ENCODE peak calls at places on chromosome 10, in seven cellular contexts. Q, T, U, H, X, G and V are unnamed samples.

GRCh38 chr10:110260746-110261477 is 43.8 kb downstream of the SMNDC1 start:
- DNase-seq in Q (no peak), H (no peak), X (no peak), T (no peak), U (no peak), G (no peak), V (no peak)

GRCh38 chr10:113108180-113108835 is 158.3 kb downstream of the TCF7L2 start:
- DNase-seq in X (no peak), Q (no peak), G (peak; percentile 33), U (peak; percentile 47), T (peak; percentile 85), H (no peak), V (peak; percentile 54)

GRCh38 chr10:110992011-110992800 is 72.8 kb downstream of the SHOC2 start:
- DNase-seq in G (no peak), X (no peak), T (no peak), U (no peak), Q (no peak), H (no peak), V (no peak)

GRCh38 chr10:80195046-80195574 is 10.2 kb downstream of the ANXA11 start:
- DNase-seq in G (no peak), H (no peak), Q (no peak), T (no peak), X (no peak), U (no peak), V (no peak)

GRCh38 chr10:119494224-119495060 is 48.1 kb downstream of the RGS10 start:
- DNase-seq in X (no peak), H (no peak), Q (no peak), U (no peak), G (no peak), T (no peak), V (no peak)

GRCh38 chr10:125521721-125522680 is 161.0 kb downstream of the TEX36 start:
- DNase-seq in U (no peak), Q (no peak), T (no peak), H (no peak), X (no peak), G (no peak), V (peak; percentile 70)

GRCh38 chr10:79104264-79104954 is 35.6 kb downstream of the ZMIZ1 start:
- DNase-seq in G (no peak), T (peak; percentile 64), Q (peak; percentile 87), U (peak; percentile 87), X (peak; percentile 70), H (no peak), V (no peak)

GRCh38 chr10:97119058-97119832 is 66.5 kb downstream of the SLIT1 start:
- DNase-seq in U (peak; percentile 67), G (no peak), X (no peak), T (no peak), H (no peak), Q (no peak), V (no peak)

GRCh38 chr10:86295351-86295750 is 71.2 kb downstream of the GRID1 start:
- DNase-seq in T (no peak), U (no peak), H (no peak), Q (peak; percentile 24), X (peak; percentile 11), G (no peak), V (no peak)

GRCh38 chr10:122419890-122420623 is 34.4 kb upstream of the ARMS2 start:
- DNase-seq in U (no peak), H (no peak), G (no peak), Q (no peak), T (no peak), X (no peak), V (no peak)

GRCh38 chr10:97135464-97135863 is 50.3 kb downstream of the SLIT1 start:
- DNase-seq in X (no peak), G (no peak), H (no peak), U (peak; percentile 47), Q (no peak), T (no peak), V (no peak)

GRCh38 chr10:102802920-102803534 is 34.2 kb downstream of the CYP17A1 start:
- DNase-seq in X (peak; percentile 85), G (no peak), U (no peak), Q (peak; percentile 86), H (peak; percentile 29), T (no peak), V (no peak)

GRCh38 chr10:124611738-124612137 is 132.4 kb downstream of the FAM53B start:
- DNase-seq in G (no peak), H (peak; percentile 42), Q (no peak), U (no peak), T (no peak), X (no peak), V (no peak)

GRCh38 chr10:21432266-21432665 is 93.2 kb downstream of the SKIDA1 start:
- DNase-seq in G (no peak), T (no peak), Q (no peak), H (no peak), X (no peak), U (no peak), V (no peak)

GRCh38 chr10:586151-586550 is 103.3 kb downstream of the DIP2C start:
- DNase-seq in G (no peak), T (no peak), Q (no peak), H (no peak), X (no peak), U (no peak), V (no peak)

GRCh38 chr10:132297521-132297920 is 10.2 kb downstream of the STK32C start:
- DNase-seq in H (no peak), X (no peak), U (peak; percentile 43), G (no peak), T (peak; percentile 46), Q (peak; percentile 11), V (no peak)

GRCh38 chr10:112607506-112607905 is 160.5 kb downstream of the VTI1A start:
- DNase-seq in T (no peak), X (no peak), H (no peak), G (no peak), Q (no peak), U (no peak), V (no peak)

GRCh38 chr10:72720814-72721665 is 29.1 kb downstream of the MCU start:
- DNase-seq in U (no peak), X (no peak), G (no peak), T (no peak), Q (no peak), H (no peak), V (no peak)

GRCh38 chr10:73731588-73732375 is 12.4 kb upstream of the SEC24C start:
- DNase-seq in T (peak; percentile 80), U (peak; percentile 59), Q (no peak), G (no peak), X (no peak), H (no peak), V (no peak)

GRCh38 chr10:13671874-13672273 is 85.1 kb downstream of the PRPF18 start:
- DNase-seq in Q (no peak), U (no peak), X (no peak), G (no peak), H (no peak), T (no peak), V (no peak)
- H3K4me1 ChIP-seq in Q (no peaks in the 10 kb centered on the region), U (peaks cover 19% of the 10 kb centered on the region), X (no peaks in the 10 kb centered on the region), G (peaks cover 14% of the 10 kb centered on the region), H (no peaks in the 10 kb centered on the region), T (no peaks in the 10 kb centered on the region), V (no peaks in the 10 kb centered on the region)

DNA sequence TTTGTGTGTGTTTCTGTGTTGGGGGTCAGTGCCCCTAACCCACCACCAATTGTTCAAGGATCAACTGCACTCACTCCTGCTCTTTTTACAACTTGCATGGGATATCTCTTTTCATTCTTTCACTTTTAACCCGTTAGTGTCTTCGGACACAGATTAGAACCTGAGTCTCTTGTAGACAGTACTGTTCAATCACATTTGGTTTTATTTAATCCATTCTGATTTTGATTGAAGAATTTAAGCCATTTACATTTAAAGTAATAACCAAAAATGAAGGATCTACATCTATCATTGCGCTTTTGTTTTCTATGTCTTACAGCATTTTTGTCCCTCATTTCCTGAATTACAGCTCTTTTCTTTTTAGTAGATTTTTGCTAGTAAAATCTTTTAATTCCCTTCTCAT is 43.6 kb downstream of the ZNF248 start:
- DNase-seq in T (no peak), H (no peak), G (no peak), Q (no peak), X (no peak), U (no peak), V (no peak)
- TF ChIP-seq CTCF in T (no peak), H (no peak), G (no peak), Q (no peak), X (no peak), U (no peak), V (no peak)

DNA sequence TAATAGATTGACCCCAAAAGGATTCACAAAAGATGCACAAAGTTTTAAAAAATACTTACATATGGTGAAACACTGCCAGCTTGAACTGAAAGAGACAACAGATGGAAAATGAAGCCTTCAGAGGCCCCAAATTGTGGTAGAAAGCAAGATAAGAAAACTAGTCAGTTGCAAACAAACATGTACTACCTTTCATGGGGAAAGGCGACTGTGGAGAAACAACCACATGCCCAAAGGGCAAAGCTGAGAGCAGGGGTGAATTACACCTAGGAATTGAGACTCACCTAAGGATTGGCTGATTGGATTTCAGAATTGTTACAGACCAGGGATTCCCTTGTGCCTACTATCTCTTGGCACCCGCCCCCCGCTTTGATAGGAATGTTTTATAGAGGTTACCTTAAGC is 13.1 kb downstream of the EPC1 start:
- DNase-seq in X (no peak), G (no peak), Q (no peak), T (no peak), H (no peak), U (no peak), V (no peak)
- H3K4me3 ChIP-seq in X (no peak overlapping the region), G (no peak overlapping the region), Q (no peak overlapping the region), T (no peak overlapping the region), H (no peak overlapping the region), U (no peak overlapping the region), V (no peak overlapping the region)

DNA sequence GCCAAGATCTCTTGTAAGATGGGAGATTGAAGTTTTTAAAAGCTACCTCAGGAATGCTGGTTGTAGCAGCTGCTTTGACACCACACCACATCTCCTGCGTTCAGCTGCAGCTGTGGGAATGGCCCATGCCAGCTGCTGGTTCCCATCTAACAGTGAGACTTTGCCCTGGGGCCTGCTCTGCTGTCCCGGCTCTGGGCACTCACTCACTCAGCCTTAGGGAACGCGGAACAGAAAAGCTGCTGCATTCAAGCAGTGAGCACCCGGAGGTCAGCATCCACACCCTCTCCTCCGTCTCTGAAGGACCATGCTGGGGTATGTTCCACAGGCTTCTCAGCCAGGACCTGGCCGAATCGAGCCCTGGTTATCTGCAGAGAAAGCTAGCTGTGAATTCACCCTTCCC is 197.1 kb upstream of the CXCL12 start:
- DNase-seq in Q (no peak), G (no peak), T (no peak), H (no peak), U (no peak), X (no peak), V (no peak)
- H3K4me1 ChIP-seq in Q (no peaks in the 10 kb centered on the region), G (no peaks in the 10 kb centered on the region), T (no peaks in the 10 kb centered on the region), H (no peaks in the 10 kb centered on the region), U (no peaks in the 10 kb centered on the region), X (no peaks in the 10 kb centered on the region), V (no peaks in the 10 kb centered on the region)

GRCh38 chr10:14801693-14802092 is 27.0 kb upstream of the FAM107B start:
- DNase-seq in G (no peak), X (no peak), Q (no peak), T (no peak), H (no peak), U (no peak), V (peak; percentile 21)
- TF ChIP-seq CTCF in G (peak; percentile 6), X (no peak), Q (no peak), T (no peak), H (no peak), U (no peak), V (peak; percentile 34)

GRCh38 chr10:100359030-100359432 is 12.0 kb downstream of the SCD start:
- DNase-seq in X (no peak), H (no peak), T (no peak), U (no peak), Q (no peak), G (no peak), V (no peak)
- H3K4me3 ChIP-seq in X (no peak overlapping the region), H (no peak overlapping the region), T (no peak overlapping the region), U (no peak overlapping the region), Q (no peak overlapping the region), G (no peak overlapping the region), V (no peak overlapping the region)

GRCh38 chr10:5588603-5589002 is 63.8 kb downstream of the CALML3 start:
- DNase-seq in H (no peak), X (no peak), Q (no peak), T (no peak), U (peak; percentile 50), G (no peak), V (no peak)
- H3K4me1 ChIP-seq in H (peaks cover 14% of the 10 kb centered on the region), X (peaks cover 6% of the 10 kb centered on the region), Q (no peaks in the 10 kb centered on the region), T (peaks cover 7% of the 10 kb centered on the region), U (peaks cover 9% of the 10 kb centered on the region), G (peaks cover 32% of the 10 kb centered on the region), V (peaks cover 3% of the 10 kb centered on the region)